ENCODE peak calls at places on chromosome 11, in five cellular contexts. One of them, this sample, is unnamed.

GRCh38 chr11:38672445-38672844 is 2074.4 kb upstream of the RAG2 start:
- DNase-seq in germinal center: no peak
- DNase-seq in NCI-H1417: no peak
- DNase-seq in esophagus squamous epithelium: no peak
- DNase-seq in mucosa of gallbladder: no peak
- DNase-seq in this sample: no peak

GRCh38 chr11:2930705-2931415 is 1.6 kb upstream of the PHLDA2 start:
- DNase-seq in germinal center: peak
- DNase-seq in NCI-H1417: peak
- DNase-seq in esophagus squamous epithelium: no peak
- DNase-seq in mucosa of gallbladder: peak
- DNase-seq in this sample: peak

GRCh38 chr11:34508514-34508913 is 5.1 kb downstream of the ELF5 start:
- DNase-seq in germinal center: no peak
- DNase-seq in NCI-H1417: no peak
- DNase-seq in esophagus squamous epithelium: no peak
- DNase-seq in mucosa of gallbladder: no peak
- DNase-seq in this sample: no peak

GRCh38 chr11:126080206-126080941 is 17.7 kb upstream of the CDON start:
- DNase-seq in germinal center: no peak
- DNase-seq in NCI-H1417: peak
- DNase-seq in esophagus squamous epithelium: no peak
- DNase-seq in mucosa of gallbladder: no peak
- DNase-seq in this sample: no peak

GRCh38 chr11:134845474-134846435 is 433.7 kb upstream of the B3GAT1 start:
- DNase-seq in germinal center: no peak
- DNase-seq in NCI-H1417: no peak
- DNase-seq in esophagus squamous epithelium: no peak
- DNase-seq in mucosa of gallbladder: no peak
- DNase-seq in this sample: no peak

GRCh38 chr11:31355131-31355530 is 14.4 kb downstream of the DCDC1 start:
- DNase-seq in germinal center: no peak
- DNase-seq in NCI-H1417: peak
- DNase-seq in esophagus squamous epithelium: no peak
- DNase-seq in mucosa of gallbladder: no peak
- DNase-seq in this sample: no peak

GRCh38 chr11:75849917-75850316 is 34.9 kb downstream of the UVRAG start:
- DNase-seq in germinal center: no peak
- DNase-seq in NCI-H1417: no peak
- DNase-seq in esophagus squamous epithelium: no peak
- DNase-seq in mucosa of gallbladder: no peak
- DNase-seq in this sample: no peak

GRCh38 chr11:71428861-71429435 is 19.2 kb downstream of the DHCR7 start:
- DNase-seq in germinal center: no peak
- DNase-seq in NCI-H1417: no peak
- DNase-seq in esophagus squamous epithelium: no peak
- DNase-seq in mucosa of gallbladder: no peak
- DNase-seq in this sample: no peak

GRCh38 chr11:94519478-94520084 is 7.3 kb downstream of the C11orf97 start:
- DNase-seq in germinal center: peak
- DNase-seq in NCI-H1417: peak
- DNase-seq in esophagus squamous epithelium: no peak
- DNase-seq in mucosa of gallbladder: no peak
- DNase-seq in this sample: peak

GRCh38 chr11:75174781-75175370 is 24.0 kb downstream of the SLCO2B1 start:
- DNase-seq in germinal center: no peak
- DNase-seq in NCI-H1417: no peak
- DNase-seq in esophagus squamous epithelium: no peak
- DNase-seq in mucosa of gallbladder: peak
- DNase-seq in this sample: peak

This sample was measured in GM12865.